ENCODE peak calls at places on chromosomes 7 and 10, in eight cellular contexts. V is activated effector memory CD4-positive, alpha-beta T cell treated with Interleukin-2 at 50 U/mL for 16 hours; W is type B pancreatic cell; P is cardiac muscle cell; Q is fibroblast of villous mesenchyme; I is non-pigmented ciliary epithelial cell; L is astrocyte of the spinal cord; Z is naive thymus-derived CD8-positive, alpha-beta T cell. E is an unnamed sample.

GRCh38 chr7:39465055-39465929 is 100.9 kb upstream of the YAE1 start:
- DNase-seq in V (no peak), W (no peak), P (peak; percentile 75), Q (peak; percentile 62), I (peak; percentile 38), L (peak; percentile 65), Z (peak; percentile 30), E (no peak)

GRCh38 chr7:27235387-27236052 is 7.1 kb upstream of the EVX1 start:
- DNase-seq in V (no peak), W (peak; percentile 76), P (peak; percentile 75), Q (peak; percentile 26), I (no peak), L (no peak), Z (no peak), E (peak; percentile 71)

GRCh38 chr10:48542471-48543210 is 62.2 kb downstream of the ARHGAP22 start:
- DNase-seq in V (no peak), W (no peak), P (no peak), Q (no peak), I (no peak), L (no peak), Z (no peak), E (no peak)

GRCh38 chr10:93568105-93568390 is 1.6 kb downstream of the FFAR4 start:
- DNase-seq in V (no peak), W (no peak), P (no peak), Q (no peak), I (no peak), L (no peak), Z (no peak), E (no peak)

GRCh38 chr10:79063071-79063491 is 5.7 kb upstream of the ZMIZ1 start:
- DNase-seq in V (no peak), W (no peak), P (no peak), Q (no peak), I (no peak), L (no peak), Z (no peak), E (no peak)

GRCh38 chr10:101489355-101489754 is 98.7 kb downstream of the POLL start:
- DNase-seq in V (no peak), W (no peak), P (no peak), Q (peak; percentile 77), I (no peak), L (peak; percentile 10), Z (no peak), E (no peak)

GRCh38 chr10:124197301-124198148 is 104.1 kb upstream of the CHST15 start:
- DNase-seq in V (no peak), W (no peak), P (no peak), Q (no peak), I (no peak), L (no peak), Z (no peak), E (no peak)

GRCh38 chr7:100509213-100509612 is 25.5 kb downstream of the NYAP1 start:
- DNase-seq in V (no peak), W (no peak), P (no peak), Q (peak; percentile 76), I (peak; percentile 49), L (peak; percentile 79), Z (no peak), E (no peak)

GRCh38 chr7:140541513-140542192 is 62.3 kb upstream of the MKRN1 start:
- DNase-seq in V (no peak), W (no peak), P (peak; percentile 82), Q (peak; percentile 92), I (peak; percentile 81), L (peak; percentile 93), Z (no peak), E (peak; percentile 68)

GRCh38 chr7:6294839-6295238 is 22.4 kb upstream of the CYTH3 start:
- DNase-seq in V (no peak), W (no peak), P (no peak), Q (no peak), I (no peak), L (no peak), Z (no peak), E (peak; percentile 39)

GRCh38 chr10:34364253-34365037 is 450.7 kb downstream of the PARD3 start:
- DNase-seq in V (no peak), W (no peak), P (no peak), Q (peak; percentile 46), I (no peak), L (no peak), Z (no peak), E (no peak)

GRCh38 chr7:23469150-23469960 is 936 bp downstream of the IGF2BP3 start:
- DNase-seq in V (no peak), W (peak; percentile 72), P (peak; percentile 54), Q (no peak), I (no peak), L (no peak), Z (no peak), E (no peak)

GRCh38 chr10:122113161-122113944 is 124.4 kb downstream of the TACC2 start:
- DNase-seq in V (no peak), W (peak; percentile 83), P (peak; percentile 80), Q (peak; percentile 80), I (no peak), L (peak; percentile 71), Z (no peak), E (peak; percentile 79)

GRCh38 chr10:6973904-6974303 is 393.8 kb upstream of the PRKCQ start:
- DNase-seq in V (no peak), W (no peak), P (no peak), Q (no peak), I (no peak), L (no peak), Z (no peak), E (no peak)

GRCh38 chr7:98785929-98786571 is 83.8 kb downstream of the TMEM130 start:
- DNase-seq in V (no peak), W (no peak), P (no peak), Q (no peak), I (no peak), L (no peak), Z (no peak), E (no peak)

GRCh38 chr7:56199639-56200038 is 83.4 kb upstream of the NUPR2 start:
- DNase-seq in V (no peak), W (no peak), P (no peak), Q (no peak), I (no peak), L (no peak), Z (no peak), E (no peak)

GRCh38 chr10:25753776-25754175 is 180.3 kb upstream of the MYO3A start:
- DNase-seq in V (no peak), W (no peak), P (no peak), Q (peak; percentile 5), I (peak; percentile 70), L (peak; percentile 11), Z (no peak), E (no peak)

GRCh38 chr10:96600337-96600736 is 13.5 kb upstream of the TM9SF3 start:
- DNase-seq in V (no peak), W (no peak), P (no peak), Q (no peak), I (no peak), L (no peak), Z (no peak), E (no peak)

GRCh38 chr7:116382375-116382774 is 117.2 kb upstream of the CAV2 start:
- DNase-seq in V (no peak), W (no peak), P (no peak), Q (no peak), I (no peak), L (no peak), Z (no peak), E (no peak)

GRCh38 chr10:103545366-103545765 is 51.9 kb downstream of the NEURL1 start:
- DNase-seq in V (no peak), W (no peak), P (no peak), Q (no peak), I (no peak), L (no peak), Z (no peak), E (no peak)

GRCh38 chr10:123622381-123622780 is 43.8 kb upstream of the GPR26 start:
- DNase-seq in V (no peak), W (no peak), P (no peak), Q (no peak), I (no peak), L (no peak), Z (no peak), E (no peak)

GRCh38 chr7:86407291-86407690 is 236.4 kb upstream of the GRM3 start:
- DNase-seq in V (no peak), W (no peak), P (no peak), Q (no peak), I (peak; percentile 13), L (peak; percentile 76), Z (no peak), E (no peak)

GRCh38 chr7:73900286-73900685 is 39.3 kb downstream of the TMEM270 start:
- DNase-seq in V (no peak), W (no peak), P (no peak), Q (no peak), I (no peak), L (peak; percentile 29), Z (no peak), E (no peak)

GRCh38 chr10:45599646-45600045 is 72.9 kb downstream of the ZFAND4 start:
- DNase-seq in V (no peak), W (no peak), P (no peak), Q (no peak), I (no peak), L (no peak), Z (no peak), E (no peak)

GRCh38 chr10:98088186-98088971 is 46.1 kb upstream of the R3HCC1L start:
- DNase-seq in V (no peak), W (no peak), P (no peak), Q (no peak), I (no peak), L (no peak), Z (no peak), E (peak; percentile 46)

GRCh38 chr7:1578513-1578912 is 8.7 kb upstream of the PSMG3 start:
- DNase-seq in V (no peak), W (no peak), P (no peak), Q (no peak), I (no peak), L (no peak), Z (no peak), E (no peak)

GRCh38 chr10:73803680-73804286 is 7.6 kb downstream of the NDST2 start:
- DNase-seq in V (no peak), W (no peak), P (no peak), Q (no peak), I (no peak), L (no peak), Z (no peak), E (peak; percentile 1)

GRCh38 chr10:133394801-133395221 is 854 bp downstream of the MTG1 start:
- DNase-seq in V (no peak), W (no peak), P (no peak), Q (peak; percentile 18), I (no peak), L (no peak), Z (no peak), E (no peak)

GRCh38 chr7:124152859-124153692 is 120.2 kb upstream of the TMEM229A start:
- DNase-seq in V (no peak), W (no peak), P (peak; percentile 59), Q (peak; percentile 29), I (peak; percentile 34), L (peak; percentile 50), Z (no peak), E (no peak)

GRCh38 chr10:11849908-11850307 is 26.8 kb downstream of the PROSER2 start:
- DNase-seq in V (no peak), W (no peak), P (no peak), Q (peak; percentile 61), I (no peak), L (no peak), Z (no peak), E (no peak)

GRCh38 chr7:26105206-26105605 is 46.8 kb upstream of the NFE2L3 start:
- DNase-seq in V (no peak), W (no peak), P (no peak), Q (no peak), I (no peak), L (no peak), Z (no peak), E (no peak)